ENCODE peak calls at places on chromosomes 1 and 21, in ten cellular contexts. H is GM23248; I is left colon; A is stimulated activated CD8-positive, alpha-beta memory T cell treated with anti-CD3 and anti-CD28 coated beads, Interleukin-2, amount 100 ng/mL, for 1 hour; F is memory B cell; D is B cell; G is endothelial cell; Y is CD4-positive, alpha-beta T cell; C is NCI-H2081; R is brain microvascular endothelial cell. Z is an unnamed sample.

GRCh38 chr1:17193222-17194132 is 11.5 kb upstream of the PADI1 start:
- DNase-seq in H (no peak), I (no peak), A (no peak), F (no peak), D (no peak), G (no peak), Y (no peak), C (no peak), R (no peak), Z (no peak)

GRCh38 chr21:31873696-31874599 is 1.1 kb downstream of the HUNK start:
- DNase-seq in H (peak; percentile 67), I (peak; percentile 48), A (peak; percentile 9), F (peak; percentile 48), D (peak; percentile 80), G (peak; percentile 84), Y (no peak), C (peak; percentile 31), R (no peak), Z (peak; percentile 10)

GRCh38 chr1:61171915-61172485 is 89.6 kb downstream of the NFIA start:
- DNase-seq in H (no peak), I (no peak), A (no peak), F (no peak), D (no peak), G (no peak), Y (no peak), C (no peak), R (no peak), Z (no peak)

GRCh38 chr1:223116950-223117349 is 26.1 kb downstream of the TLR5 start:
- DNase-seq in H (no peak), I (no peak), A (no peak), F (no peak), D (no peak), G (no peak), Y (no peak), C (no peak), R (no peak), Z (no peak)

GRCh38 chr21:46656820-46657219 is 21.3 kb downstream of the PRMT2 start:
- DNase-seq in H (no peak), I (no peak), A (no peak), F (no peak), D (no peak), G (no peak), Y (no peak), C (no peak), R (no peak), Z (no peak)

GRCh38 chr1:116064616-116065015 is 46.6 kb upstream of the MAB21L3 start:
- DNase-seq in H (peak; percentile 66), I (no peak), A (no peak), F (no peak), D (no peak), G (no peak), Y (no peak), C (no peak), R (peak; percentile 6), Z (no peak)

GRCh38 chr1:197224160-197224559 is 43.9 kb upstream of the CRB1 start:
- DNase-seq in H (peak; percentile 26), I (no peak), A (no peak), F (no peak), D (no peak), G (no peak), Y (no peak), C (peak; percentile 5), R (no peak), Z (no peak)

GRCh38 chr1:228131736-228132135 is 8.3 kb upstream of the GUK1 start:
- DNase-seq in H (no peak), I (no peak), A (no peak), F (no peak), D (no peak), G (no peak), Y (no peak), C (no peak), R (no peak), Z (no peak)

GRCh38 chr1:111852216-111852615 is 96.5 kb downstream of the DDX20 start:
- DNase-seq in H (no peak), I (no peak), A (no peak), F (no peak), D (no peak), G (no peak), Y (no peak), C (peak; percentile 23), R (no peak), Z (no peak)

GRCh38 chr1:214544791-214545190 is 6.6 kb downstream of the PTPN14 start:
- DNase-seq in H (no peak), I (no peak), A (no peak), F (no peak), D (no peak), G (no peak), Y (no peak), C (no peak), R (no peak), Z (no peak)

GRCh38 chr1:229557214-229557850 is 1.2 kb downstream of the ABCB10 start:
- DNase-seq in H (peak; percentile 64), I (no peak), A (no peak), F (no peak), D (no peak), G (no peak), Y (no peak), C (no peak), R (no peak), Z (no peak)

GRCh38 chr1:38992450-38993111 is 1.5 kb downstream of the AKIRIN1 start:
- DNase-seq in H (peak; percentile 15), I (no peak), A (no peak), F (no peak), D (peak; percentile 41), G (no peak), Y (no peak), C (no peak), R (no peak), Z (no peak)

GRCh38 chr1:53549781-53550180 is 90.6 kb downstream of the DMRTB1 start:
- DNase-seq in H (no peak), I (no peak), A (no peak), F (no peak), D (no peak), G (no peak), Y (no peak), C (no peak), R (no peak), Z (no peak)

GRCh38 chr1:38274974-38275373 is 228.4 kb upstream of the POU3F1 start:
- DNase-seq in H (no peak), I (no peak), A (no peak), F (no peak), D (no peak), G (no peak), Y (no peak), C (no peak), R (no peak), Z (no peak)

GRCh38 chr21:42397291-42398129 is 1.7 kb upstream of the TMPRSS3 start:
- DNase-seq in H (no peak), I (no peak), A (no peak), F (no peak), D (no peak), G (no peak), Y (no peak), C (no peak), R (no peak), Z (no peak)

GRCh38 chr1:55337801-55338447 is 122.8 kb upstream of the USP24 start:
- DNase-seq in H (peak; percentile 74), I (no peak), A (no peak), F (no peak), D (no peak), G (peak; percentile 37), Y (no peak), C (peak; percentile 38), R (peak; percentile 75), Z (peak; percentile 15)

GRCh38 chr1:230158422-230159291 is 91.6 kb downstream of the GALNT2 start:
- DNase-seq in H (no peak), I (no peak), A (no peak), F (no peak), D (no peak), G (no peak), Y (no peak), C (peak; percentile 56), R (no peak), Z (no peak)

GRCh38 chr1:32924881-32925344 is 23.7 kb upstream of the TMEM54 start:
- DNase-seq in H (no peak), I (peak; percentile 81), A (no peak), F (no peak), D (peak; percentile 27), G (peak; percentile 42), Y (no peak), C (no peak), R (no peak), Z (no peak)

GRCh38 chr1:150564051-150564991 is 15.1 kb downstream of the MCL1 start:
- DNase-seq in H (peak; percentile 83), I (no peak), A (no peak), F (no peak), D (no peak), G (no peak), Y (peak; percentile 49), C (no peak), R (no peak), Z (no peak)

GRCh38 chr1:10564063-10564462 is 89.3 kb downstream of the PEX14 start:
- DNase-seq in H (peak; percentile 2), I (no peak), A (no peak), F (no peak), D (no peak), G (no peak), Y (no peak), C (no peak), R (no peak), Z (no peak)

GRCh38 chr1:29670752-29671151 is 434.4 kb downstream of the PTPRU start:
- DNase-seq in H (no peak), I (no peak), A (no peak), F (peak; percentile 8), D (no peak), G (no peak), Y (no peak), C (no peak), R (no peak), Z (no peak)

GRCh38 chr1:84217239-84217638 is 73.2 kb downstream of the PRKACB start:
- DNase-seq in H (no peak), I (no peak), A (no peak), F (no peak), D (no peak), G (no peak), Y (no peak), C (no peak), R (no peak), Z (no peak)

GRCh38 chr1:47684964-47685762 is 247.3 kb downstream of the FOXD2 start:
- DNase-seq in H (no peak), I (no peak), A (no peak), F (no peak), D (no peak), G (no peak), Y (no peak), C (no peak), R (peak; percentile 16), Z (no peak)

GRCh38 chr1:24179251-24179895 is 7.7 kb downstream of the IFNLR1 start:
- DNase-seq in H (no peak), I (no peak), A (no peak), F (no peak), D (no peak), G (no peak), Y (no peak), C (no peak), R (no peak), Z (no peak)

GRCh38 chr1:116777831-116778830 is 23.9 kb downstream of the CD2 start:
- DNase-seq in H (peak; percentile 92), I (no peak), A (no peak), F (no peak), D (no peak), G (no peak), Y (no peak), C (no peak), R (peak; percentile 73), Z (peak; percentile 34)

GRCh38 chr1:194102607-194103006 is 916.2 kb upstream of the B3GALT2 start:
- DNase-seq in H (no peak), I (no peak), A (no peak), F (no peak), D (no peak), G (no peak), Y (no peak), C (peak; percentile 11), R (no peak), Z (no peak)

GRCh38 chr21:45555557-45556301 is 13.5 kb upstream of the SLC19A1 start:
- DNase-seq in H (peak; percentile 80), I (peak; percentile 61), A (no peak), F (no peak), D (peak; percentile 87), G (peak; percentile 69), Y (peak; percentile 54), C (peak; percentile 57), R (peak; percentile 62), Z (no peak)

GRCh38 chr1:224069138-224069537 is 44.8 kb upstream of the FBXO28 start:
- DNase-seq in H (no peak), I (no peak), A (no peak), F (no peak), D (no peak), G (no peak), Y (no peak), C (no peak), R (no peak), Z (no peak)